ENCODE peak calls at places on chromosomes 6 and 20, in ten cellular contexts. R is stomach, M is GM12878, N is SK-N-SH, F is spleen, U is GM23338, K is HCT116, O is H1, V is suprapubic skin, A is upper lobe of left lung. G is an unnamed sample. For H3K27me3, the result is how much of the 10 kb centered on the place peaks cover.

GRCh38 chr20:62487125-62487524 is 11.3 kb upstream of the GATA5 start:
- DNase-seq in R (no peak), M (no peak), N (no peak), F (no peak), U (no peak), K (no peak), O (no peak), V (no peak), A (no peak), G (no peak)

GRCh38 chr6:26059901-26060300 is 27.3 kb upstream of the HFE start:
- DNase-seq in R (no peak), M (no peak), N (no peak), F (no peak), U (no peak), K (no peak), O (no peak), V (no peak), A (no peak), G (no peak)

GRCh38 chr6:128158496-128158895 is 257.6 kb upstream of the THEMIS start:
- DNase-seq in R (no peak), M (no peak), N (no peak), F (no peak), U (no peak), K (no peak), O (no peak), V (no peak), A (no peak), G (no peak)

GRCh38 chr20:12970372-12970821 is 38.4 kb upstream of the SPTLC3 start:
- DNase-seq in R (no peak), M (no peak), N (no peak), F (no peak), U (peak), K (no peak), O (no peak), V (no peak), A (no peak), G (no peak)

GRCh38 chr6:159157431-159157830 is 11.8 kb upstream of the FNDC1 start:
- DNase-seq in R (no peak), M (no peak), N (no peak), F (no peak), U (no peak), K (no peak), O (no peak), V (no peak), A (no peak), G (no peak)

GRCh38 chr20:8621021-8621420 is 447.9 kb upstream of the PLCB4 start:
- DNase-seq in R (no peak), M (no peak), N (no peak), F (no peak), U (no peak), K (no peak), O (no peak), V (no peak), A (no peak), G (no peak)

GRCh38 chr20:38855356-38855755 is 49.9 kb downstream of the PPP1R16B start:
- DNase-seq in R (no peak), M (no peak), N (no peak), F (no peak), U (no peak), K (no peak), O (no peak), V (no peak), A (no peak), G (no peak)

GRCh38 chr20:12068146-12068545 is 150.5 kb downstream of the BTBD3 start:
- DNase-seq in R (no peak), M (no peak), N (no peak), F (no peak), U (peak), K (no peak), O (no peak), V (no peak), A (no peak), G (no peak)

GRCh38 chr6:51995214-51995735 is 92.1 kb downstream of the PKHD1 start:
- DNase-seq in R (no peak), M (no peak), N (no peak), F (no peak), U (no peak), K (no peak), O (no peak), V (no peak), A (no peak), G (no peak)

GRCh38 chr6:20028562-20028961 is 183.7 kb downstream of the MBOAT1 start:
- DNase-seq in R (no peak), M (no peak), N (no peak), F (no peak), U (no peak), K (no peak), O (no peak), V (no peak), A (no peak), G (no peak)

GRCh38 chr6:73079611-73079955 is 145.7 kb downstream of the KHDC1L start:
- DNase-seq in R (no peak), M (no peak), N (no peak), F (no peak), U (no peak), K (no peak), O (no peak), V (no peak), A (no peak), G (no peak)

GRCh38 chr6:139625998-139626975 is 251.8 kb upstream of the CITED2 start:
- DNase-seq in R (no peak), M (no peak), N (no peak), F (no peak), U (peak), K (no peak), O (no peak), V (no peak), A (peak), G (peak)

GRCh38 chr20:11170025-11170424 is 496.2 kb upstream of the JAG1 start:
- DNase-seq in R (no peak), M (no peak), N (no peak), F (no peak), U (no peak), K (no peak), O (no peak), V (no peak), A (no peak), G (no peak)

GRCh38 chr6:7165736-7166296 is 58.1 kb downstream of the RREB1 start:
- DNase-seq in R (no peak), M (no peak), N (no peak), F (no peak), U (peak), K (no peak), O (no peak), V (no peak), A (no peak), G (no peak)

GRCh38 chr6:26017567-26017966 is 55.0 kb downstream of the TRIM38 start:
- DNase-seq in R (peak), M (no peak), N (no peak), F (peak), U (peak), K (no peak), O (no peak), V (peak), A (peak), G (no peak)

GRCh38 chr6:75326557-75327258 is 42.1 kb upstream of the TMEM30A start:
- DNase-seq in R (no peak), M (no peak), N (no peak), F (no peak), U (peak), K (no peak), O (no peak), V (no peak), A (no peak), G (no peak)

GRCh38 chr20:37920679-37921322 is 17.9 kb downstream of the VSTM2L start:
- DNase-seq in R (no peak), M (no peak), N (peak), F (no peak), U (no peak), K (no peak), O (no peak), V (no peak), A (no peak), G (no peak)

GRCh38 chr6:157764346-157765068 is 58.5 kb upstream of the SNX9 start:
- DNase-seq in R (peak), M (peak), N (no peak), F (peak), U (no peak), K (peak), O (no peak), V (peak), A (peak), G (peak)

GRCh38 chr20:36362978-36363713 is 57.0 kb downstream of the DLGAP4 start:
- DNase-seq in R (no peak), M (no peak), N (no peak), F (no peak), U (no peak), K (no peak), O (no peak), V (no peak), A (no peak), G (no peak)

GRCh38 chr20:43507150-43508080 is at the start of gene L3MBTL1:
- DNase-seq in R (peak), M (no peak), N (peak), F (peak), U (peak), K (peak), O (no peak), V (no peak), A (peak), G (no peak)

GRCh38 chr20:12012241-12013222 is 94.8 kb downstream of the BTBD3 start:
- DNase-seq in R (peak), M (peak), N (peak), F (no peak), U (peak), K (peak), O (peak), V (no peak), A (peak), G (peak)

GRCh38 chr6:75171151-75171550 is 34.7 kb downstream of the COL12A1 start:
- DNase-seq in R (no peak), M (no peak), N (no peak), F (no peak), U (no peak), K (no peak), O (no peak), V (no peak), A (no peak), G (no peak)

GRCh38 chr6:140062042-140063041 is 687.9 kb upstream of the CITED2 start:
- DNase-seq in R (peak), M (no peak), N (peak), F (no peak), U (no peak), K (no peak), O (no peak), V (peak), A (peak), G (no peak)

GRCh38 chr6:139540276-139540675 is 165.8 kb upstream of the CITED2 start:
- DNase-seq in R (peak), M (peak), N (no peak), F (peak), U (no peak), K (no peak), O (no peak), V (no peak), A (peak), G (no peak)

GRCh38 chr6:159074120-159074684 is 29.4 kb upstream of the TAGAP start:
- DNase-seq in R (no peak), M (no peak), N (peak), F (no peak), U (peak), K (peak), O (no peak), V (no peak), A (no peak), G (no peak)

GRCh38 chr20:12566596-12566995 is 442.2 kb upstream of the SPTLC3 start:
- DNase-seq in R (no peak), M (no peak), N (no peak), F (no peak), U (no peak), K (no peak), O (no peak), V (no peak), A (no peak), G (no peak)

GRCh38 chr20:53608456-53609413 is 15.1 kb upstream of the ZNF217 start:
- DNase-seq in R (peak), M (no peak), N (no peak), F (peak), U (peak), K (no peak), O (no peak), V (peak), A (peak), G (no peak)

GRCh38 chr20:1893721-1894470 is 1.3 kb upstream of the SIRPA start:
- DNase-seq in R (no peak), M (no peak), N (no peak), F (no peak), U (peak), K (peak), O (no peak), V (no peak), A (no peak), G (no peak)
- TF ChIP-seq POLR2AphosphoS5 in R (no peak), M (no peak), N (no peak), F (no peak), U (no peak), K (no peak), O (no peak), V (no peak), A (peak), G (peak)

DNA sequence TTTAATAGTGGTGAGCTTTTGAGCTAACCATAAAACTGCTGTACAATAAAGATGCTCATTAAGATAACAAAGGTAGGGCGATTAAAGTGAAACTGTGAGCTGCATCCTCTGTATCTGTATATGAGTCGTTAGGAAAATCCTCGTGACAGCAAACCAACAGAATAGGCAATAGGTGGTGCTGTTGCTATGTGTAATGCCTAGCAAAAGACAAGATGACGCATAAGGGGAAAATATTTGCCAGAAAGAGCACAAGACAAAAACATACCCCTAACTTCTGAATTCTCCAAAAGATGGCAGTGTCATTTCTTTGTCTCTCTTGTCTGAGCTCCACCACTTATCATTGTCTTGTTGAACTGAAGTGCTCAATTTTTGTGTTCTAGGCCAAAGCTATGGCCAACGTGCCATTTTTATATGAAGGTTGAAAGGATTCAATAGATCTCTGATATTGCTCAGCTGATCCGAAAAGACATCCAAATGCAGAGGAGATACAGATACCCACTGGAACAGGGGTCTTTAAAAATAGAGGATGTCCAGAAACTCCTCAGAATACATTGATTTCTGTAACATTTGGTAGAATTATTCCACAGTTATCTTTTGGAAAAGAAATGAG is 56.3 kb upstream of the ANKEF1 start:
- DNase-seq in R (no peak), M (peak), N (peak), F (no peak), U (peak), K (peak), O (no peak), V (no peak), A (peak), G (peak)
- H3K4me3 ChIP-seq in R (no peak), M (no peak), N (peak), F (no peak), U (no peak), K (peak), O (no peak), V (no peak), A (no peak), G (no peak)

DNA sequence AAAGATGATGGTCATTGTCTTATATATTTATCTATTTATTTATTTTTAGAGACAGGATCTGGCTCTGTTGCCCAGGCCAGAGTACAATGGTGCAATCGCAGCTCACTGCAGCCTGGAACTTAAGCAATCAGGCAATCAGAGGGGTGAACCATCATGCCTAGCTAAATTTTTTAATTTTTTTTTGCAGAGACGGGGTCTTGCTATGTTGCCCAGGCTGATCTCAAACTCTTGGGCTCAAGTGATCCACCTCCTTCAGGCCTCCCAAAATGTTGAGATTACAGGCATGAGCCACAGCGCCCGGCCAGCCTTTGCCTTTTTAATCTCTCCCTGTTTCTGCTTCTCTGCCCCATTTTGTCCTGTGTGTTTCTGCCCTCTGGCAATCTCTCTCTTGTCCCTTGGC is 102.2 kb downstream of the NCR2 start:
- DNase-seq in R (no peak), M (no peak), N (no peak), F (no peak), U (no peak), K (no peak), O (no peak), V (no peak), A (no peak), G (no peak)
- H3K27me3 ChIP-seq in R (under half), M (under half), N (under half), F (under half), U (under half), K (under half), O (under half), V (under half), A (under half), G (under half)

GRCh38 chr20:35318502-35319157 is 26.4 kb upstream of the FAM83C start:
- DNase-seq in R (peak), M (no peak), N (no peak), F (no peak), U (no peak), K (peak), O (no peak), V (no peak), A (peak), G (no peak)
- TF ChIP-seq POLR2AphosphoS5 in R (peak), M (no peak), N (peak), F (no peak), U (no peak), K (peak), O (no peak), V (no peak), A (peak), G (no peak)

DNA sequence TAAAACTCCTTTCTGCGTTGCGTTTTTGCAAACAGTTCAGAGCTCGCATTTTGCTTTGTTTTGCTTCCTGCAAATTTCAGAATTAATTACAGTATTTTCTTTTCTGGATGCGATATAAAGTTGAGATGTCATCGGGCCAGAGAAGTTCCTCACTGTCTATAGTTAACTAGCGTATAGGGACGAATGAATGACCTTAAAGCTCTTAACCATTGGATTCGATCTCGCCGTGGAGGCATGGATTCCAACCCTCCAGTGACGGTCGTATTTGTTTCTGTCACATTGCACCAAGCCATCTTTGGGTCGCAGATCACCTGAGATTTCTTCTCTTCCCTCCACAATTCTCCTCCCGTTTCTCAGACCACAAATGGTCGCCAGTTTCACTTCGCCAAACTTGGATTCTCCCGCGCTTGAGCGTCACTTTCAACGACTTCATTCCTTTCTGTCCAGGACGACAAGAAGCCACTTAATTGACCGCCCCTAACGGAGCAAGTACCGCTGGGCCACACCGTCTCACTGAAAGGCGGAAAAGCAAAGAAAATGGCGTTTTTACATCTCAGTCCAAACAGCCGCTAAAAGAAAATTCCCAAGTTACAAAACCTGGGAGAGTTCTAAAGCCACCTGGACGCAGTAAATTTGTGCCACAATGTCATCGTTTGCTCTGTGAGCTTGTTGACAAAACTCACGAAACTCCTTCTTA is 85.3 kb upstream of the ZNF184 start:
- DNase-seq in R (no peak), M (no peak), N (no peak), F (no peak), U (peak), K (no peak), O (no peak), V (no peak), A (no peak), G (no peak)
- H3K4me3 ChIP-seq in R (no peak), M (peak), N (no peak), F (no peak), U (peak), K (no peak), O (peak), V (no peak), A (no peak), G (no peak)

GRCh38 chr20:50418890-50419642 is 91.1 kb upstream of the PTPN1 start:
- DNase-seq in R (peak), M (no peak), N (no peak), F (no peak), U (no peak), K (no peak), O (no peak), V (no peak), A (peak), G (peak)

GRCh38 chr20:50416930-50417329 is 93.3 kb upstream of the PTPN1 start:
- DNase-seq in R (no peak), M (no peak), N (no peak), F (no peak), U (no peak), K (no peak), O (no peak), V (no peak), A (no peak), G (no peak)

GRCh38 chr20:50416269-50416863 is 93.8 kb upstream of the PTPN1 start:
- DNase-seq in R (no peak), M (no peak), N (no peak), F (no peak), U (no peak), K (no peak), O (no peak), V (no peak), A (no peak), G (no peak)

GRCh38 chr20:50415516-50416268 is 94.5 kb upstream of the PTPN1 start:
- DNase-seq in R (peak), M (no peak), N (peak), F (peak), U (peak), K (peak), O (no peak), V (peak), A (peak), G (no peak)

GRCh38 chr20:50417484-50418235 is 92.5 kb upstream of the PTPN1 start:
- DNase-seq in R (no peak), M (no peak), N (no peak), F (no peak), U (no peak), K (no peak), O (no peak), V (no peak), A (no peak), G (no peak)
- H3K27me3 ChIP-seq in R (under half), M (under half), N (under half), F (under half), U (under half), K (under half), O (under half), V (under half), A (under half), G (under half)

GRCh38 chr6:55726144-55726543 is 147.2 kb upstream of the HMGCLL1 start:
- DNase-seq in R (no peak), M (no peak), N (no peak), F (no peak), U (no peak), K (no peak), O (no peak), V (no peak), A (no peak), G (no peak)
- TF ChIP-seq POLR2AphosphoS5 in R (no peak), M (no peak), N (no peak), F (no peak), U (no peak), K (no peak), O (no peak), V (no peak), A (no peak), G (no peak)

GRCh38 chr20:59164681-59165388 is 1.2 kb downstream of the ZNF831 start:
- DNase-seq in R (no peak), M (no peak), N (no peak), F (no peak), U (no peak), K (no peak), O (no peak), V (no peak), A (no peak), G (no peak)
- H3K4me3 ChIP-seq in R (no peak), M (no peak), N (no peak), F (no peak), U (no peak), K (no peak), O (no peak), V (no peak), A (no peak), G (no peak)

GRCh38 chr6:77466055-77467028 is 3.1 kb upstream of the HTR1B start:
- DNase-seq in R (peak), M (no peak), N (peak), F (no peak), U (peak), K (no peak), O (no peak), V (no peak), A (peak), G (no peak)
- H3K27me3 ChIP-seq in R (under half), M (under half), N (under half), F (half or more), U (half or more), K (under half), O (half or more), V (half or more), A (under half), G (under half)

G was measured in HL-60.